ENCODE peak calls at places on chromosome 3, in five cellular contexts. C is kidney epithelial cell, Z is Panc1, S is fibroblast of the aortic adventitia, Q is cardiac muscle cell. O is an unnamed sample.

GRCh38 chr3:140170612-140171011 is 235.6 kb downstream of the CLSTN2 start:
- DNase-seq in C (peak), Z (no peak), S (no peak), Q (no peak), O (no peak)

GRCh38 chr3:97479740-97480139 is 284.8 kb upstream of the ARL6 start:
- DNase-seq in C (no peak), Z (no peak), S (no peak), Q (no peak), O (no peak)

GRCh38 chr3:141399979-141400971 is 32.0 kb downstream of the ZBTB38 start:
- DNase-seq in C (no peak), Z (no peak), S (peak), Q (peak), O (no peak)

GRCh38 chr3:164818318-164818717 is 260.0 kb downstream of the SI start:
- DNase-seq in C (no peak), Z (no peak), S (no peak), Q (no peak), O (no peak)

GRCh38 chr3:111947179-111947727 is 31.6 kb upstream of the ABHD10 start:
- DNase-seq in C (no peak), Z (no peak), S (no peak), Q (no peak), O (no peak)

GRCh38 chr3:66336358-66336766 is 115.6 kb downstream of the SLC25A26 start:
- DNase-seq in C (no peak), Z (no peak), S (peak), Q (no peak), O (no peak)

GRCh38 chr3:195897081-195897852 is 11.1 kb downstream of the TNK2 start:
- DNase-seq in C (no peak), Z (no peak), S (peak), Q (peak), O (no peak)

GRCh38 chr3:58051196-58051595 is 43.0 kb downstream of the FLNB start:
- DNase-seq in C (peak), Z (no peak), S (peak), Q (no peak), O (peak)

GRCh38 chr3:78050276-78051080 is 1010.6 kb downstream of the ROBO2 start:
- DNase-seq in C (peak), Z (no peak), S (no peak), Q (no peak), O (no peak)

GRCh38 chr3:159619341-159619885 is 369.2 kb upstream of the IL12A start:
- DNase-seq in C (no peak), Z (no peak), S (peak), Q (peak), O (peak)

GRCh38 chr3:194282436-194283122 is 68.5 kb downstream of the CPN2 start:
- DNase-seq in C (no peak), Z (no peak), S (no peak), Q (no peak), O (no peak)

GRCh38 chr3:29758108-29759020 is 477.5 kb downstream of the RBMS3 start:
- DNase-seq in C (no peak), Z (no peak), S (peak), Q (no peak), O (peak)

GRCh38 chr3:111210003-111210699 is 138.5 kb downstream of the NECTIN3 start:
- DNase-seq in C (no peak), Z (no peak), S (peak), Q (no peak), O (no peak)

GRCh38 chr3:15659254-15659975 is 57.9 kb downstream of the BTD start:
- DNase-seq in C (no peak), Z (no peak), S (peak), Q (no peak), O (no peak)

GRCh38 chr3:110579841-110580550 is 491.6 kb upstream of the NECTIN3 start:
- DNase-seq in C (no peak), Z (no peak), S (peak), Q (no peak), O (no peak)

GRCh38 chr3:106341090-106341489 is 472.3 kb upstream of the CBLB start:
- DNase-seq in C (no peak), Z (no peak), S (peak), Q (no peak), O (no peak)

GRCh38 chr3:27483117-27484001 is 825 bp downstream of the SLC4A7 start:
- DNase-seq in C (peak), Z (no peak), S (peak), Q (peak), O (peak)

GRCh38 chr3:185151959-185152432 is 864 bp downstream of the C3orf70 start:
- DNase-seq in C (no peak), Z (no peak), S (no peak), Q (no peak), O (peak)
- H3K4me3 ChIP-seq in C (peak), Z (peak), S (no peak), Q (peak), O (peak)

GRCh38 chr3:184135149-184135910 is at the start of gene EIF2B5:
- DNase-seq in C (peak), Z (peak), S (peak), Q (peak), O (peak)

GRCh38 chr3:184134746-184135148 is 411 bp upstream of the EIF2B5 start:
- DNase-seq in C (no peak), Z (no peak), S (no peak), Q (no peak), O (no peak)

GRCh38 chr3:184135911-184136260 is 728 bp downstream of the EIF2B5 start:
- DNase-seq in C (no peak), Z (no peak), S (no peak), Q (no peak), O (no peak)

GRCh38 chr3:184133840-184134745 is 1.1 kb upstream of the EIF2B5 start:
- DNase-seq in C (no peak), Z (peak), S (peak), Q (peak), O (peak)

DNA sequence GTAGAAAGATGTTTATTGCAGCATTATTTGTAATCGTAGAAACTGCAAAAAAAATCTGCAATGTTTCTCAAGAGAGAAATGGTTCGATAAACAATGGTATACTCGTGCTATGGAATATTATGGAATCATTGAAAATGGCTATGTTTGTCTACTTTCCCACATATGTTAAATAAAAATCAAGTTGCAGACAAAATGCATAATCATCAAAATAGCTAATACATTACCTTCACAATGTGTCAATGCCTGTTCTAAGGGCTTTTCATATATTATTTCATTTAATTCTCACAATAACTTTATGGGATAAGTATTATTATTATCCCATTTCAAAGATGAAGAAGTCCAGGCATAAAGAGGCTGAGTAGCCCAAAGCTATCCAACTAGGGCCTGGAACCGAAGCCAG is 2.2 kb upstream of the EIF2B5 start:
- DNase-seq in C (no peak), Z (no peak), S (no peak), Q (no peak), O (no peak)
- H3K4me3 ChIP-seq in C (no peak), Z (no peak), S (no peak), Q (no peak), O (no peak)

DNA sequence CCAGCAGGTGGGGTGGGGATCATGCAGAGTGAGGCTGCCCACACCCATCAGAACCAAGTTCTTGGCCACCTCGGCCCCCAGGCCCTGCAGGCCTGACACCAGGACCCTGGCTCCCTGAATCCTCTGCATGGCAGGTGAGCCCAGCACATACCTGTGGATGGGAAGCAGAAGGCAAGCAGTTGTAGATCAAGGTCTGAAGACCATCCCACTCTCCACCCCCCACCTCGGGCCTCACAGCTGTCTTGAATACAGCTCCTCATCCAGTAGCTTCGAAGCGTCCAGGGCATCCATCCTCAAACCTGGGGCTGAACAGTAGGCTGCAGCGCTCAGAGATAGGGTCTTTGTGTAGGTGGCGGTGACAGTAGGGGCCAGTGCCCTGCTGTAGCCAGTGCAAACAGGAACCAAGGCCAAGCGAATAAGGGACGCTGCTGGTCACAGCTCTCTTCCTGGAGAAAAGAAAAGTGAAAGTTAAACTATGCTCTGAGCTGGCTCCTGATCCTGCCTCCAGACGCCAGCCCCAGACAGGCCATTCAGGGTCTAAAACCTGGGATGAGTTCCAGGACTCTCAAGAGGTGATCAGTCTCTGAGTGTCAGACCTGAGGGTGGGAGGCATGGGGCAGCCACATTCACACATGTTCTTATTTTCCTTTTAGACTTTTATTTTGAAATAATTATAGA is at the start of gene UBA7:
- DNase-seq in C (no peak), Z (no peak), S (peak), Q (no peak), O (no peak)
- H3K4me3 ChIP-seq in C (no peak), Z (peak), S (peak), Q (no peak), O (peak)

GRCh38 chr3:56919137-56919796 is 117.5 kb upstream of the ARHGEF3 start:
- DNase-seq in C (no peak), Z (no peak), S (no peak), Q (no peak), O (no peak)

GRCh38 chr3:56923546-56924224 is 121.9 kb upstream of the ARHGEF3 start:
- DNase-seq in C (peak), Z (no peak), S (peak), Q (no peak), O (peak)

GRCh38 chr3:56917740-56918568 is 116.2 kb upstream of the ARHGEF3 start:
- DNase-seq in C (no peak), Z (no peak), S (no peak), Q (no peak), O (no peak)

GRCh38 chr3:56919797-56920195 is 118.0 kb upstream of the ARHGEF3 start:
- DNase-seq in C (no peak), Z (no peak), S (no peak), Q (no peak), O (no peak)

DNA sequence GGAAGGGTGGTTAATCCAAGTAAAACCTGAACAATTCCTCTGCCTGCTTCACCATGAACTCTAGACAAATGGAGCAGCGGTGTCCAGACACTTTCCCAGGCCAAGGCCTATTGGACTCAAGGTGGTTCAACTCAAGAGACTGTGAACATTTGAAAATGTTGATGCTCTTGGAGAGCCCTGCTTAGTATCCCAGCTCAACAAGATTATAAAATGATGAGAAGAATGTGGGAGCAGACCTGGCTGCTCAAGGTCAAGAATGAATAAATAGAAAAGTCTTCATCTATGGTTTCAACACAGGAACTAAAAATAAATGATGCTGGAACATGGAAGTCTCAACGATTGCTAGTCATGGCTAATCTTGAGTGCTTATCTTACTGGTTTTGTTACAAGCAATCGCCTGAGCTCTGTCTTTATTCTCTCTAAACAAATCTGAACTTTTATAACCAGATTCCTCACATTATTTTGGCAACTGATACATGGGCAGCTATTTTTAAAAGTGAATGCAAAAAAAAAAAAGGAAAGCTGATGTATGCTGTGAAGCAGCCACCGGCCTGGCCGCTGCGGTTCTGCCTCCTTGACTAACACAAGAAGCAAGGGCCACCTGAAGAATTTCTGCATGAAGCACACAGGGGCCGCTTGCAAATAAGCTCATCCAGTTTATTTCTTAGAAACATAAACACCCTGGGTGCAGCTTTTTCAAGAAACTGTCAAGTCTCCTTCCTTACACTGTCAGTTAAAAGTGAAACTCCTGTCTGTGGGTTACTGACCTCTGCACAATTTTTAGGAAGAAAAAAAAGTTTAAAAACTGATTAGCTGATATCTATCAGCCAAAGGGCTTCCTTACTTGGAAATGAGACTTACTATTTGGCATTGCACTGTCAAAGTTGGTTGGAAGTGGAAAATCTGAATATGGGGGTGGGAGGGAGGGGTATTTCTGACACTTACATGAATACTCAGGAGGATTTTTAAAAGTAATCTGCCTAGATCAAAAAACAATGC is 120.1 kb upstream of the ARHGEF3 start:
- DNase-seq in C (no peak), Z (no peak), S (peak), Q (no peak), O (peak)
- H3K4me3 ChIP-seq in C (no peak), Z (no peak), S (peak), Q (no peak), O (no peak)

DNA sequence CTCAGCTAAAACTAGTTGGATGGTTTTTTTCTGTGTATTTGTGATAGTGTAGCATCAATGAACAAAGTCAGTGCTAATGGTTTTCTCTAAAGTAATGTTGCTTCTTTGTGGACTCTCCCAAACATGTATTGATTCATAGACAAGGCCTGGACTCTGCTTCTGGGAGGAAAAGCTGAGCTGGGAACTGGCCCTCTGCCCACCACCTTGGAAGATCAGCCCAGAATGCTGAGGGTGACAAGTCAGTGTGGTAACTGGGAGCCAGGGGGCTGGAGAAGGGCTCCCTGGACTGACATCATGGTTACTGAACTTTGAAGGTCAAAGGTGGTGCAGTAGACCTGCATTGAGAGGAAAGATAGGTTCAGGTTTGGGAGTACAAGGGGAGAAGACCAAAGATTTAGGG is 3.0 kb downstream of the ARHGAP31 start:
- DNase-seq in C (no peak), Z (no peak), S (peak), Q (no peak), O (no peak)
- H3K4me3 ChIP-seq in C (no peak), Z (no peak), S (no peak), Q (peak), O (no peak)